ENCODE peak calls at places on chromosomes 1 and 21, in seven cellular contexts. One of them, this sample, is unnamed.

GRCh38 chr21:26067836-26068401 is 102.7 kb downstream of the APP start:
- DNase-seq in IMR-90: no peak
- DNase-seq in neuronal stem cell: no peak
- DNase-seq in H9: no peak
- DNase-seq in mesenchymal stem cell: peak
- DNase-seq in H1: no peak
- DNase-seq in trophoblast cell: no peak
- DNase-seq in this sample: peak

GRCh38 chr1:940121-941026 is 16.7 kb downstream of the SAMD11 start:
- DNase-seq in IMR-90: peak
- DNase-seq in neuronal stem cell: no peak
- DNase-seq in H9: no peak
- DNase-seq in mesenchymal stem cell: peak
- DNase-seq in H1: no peak
- DNase-seq in trophoblast cell: peak
- DNase-seq in this sample: peak

GRCh38 chr1:31498376-31499040 is 77.8 kb upstream of the TINAGL1 start:
- DNase-seq in IMR-90: no peak
- DNase-seq in neuronal stem cell: no peak
- DNase-seq in H9: no peak
- DNase-seq in mesenchymal stem cell: no peak
- DNase-seq in H1: no peak
- DNase-seq in trophoblast cell: no peak
- DNase-seq in this sample: no peak

GRCh38 chr1:147842578-147842977 is 60.0 kb upstream of the GJA8 start:
- DNase-seq in IMR-90: no peak
- DNase-seq in neuronal stem cell: no peak
- DNase-seq in H9: no peak
- DNase-seq in mesenchymal stem cell: no peak
- DNase-seq in H1: no peak
- DNase-seq in trophoblast cell: no peak
- DNase-seq in this sample: no peak

GRCh38 chr1:215992620-215993019 is 425.5 kb downstream of the KCTD3 start:
- DNase-seq in IMR-90: peak
- DNase-seq in neuronal stem cell: peak
- DNase-seq in H9: no peak
- DNase-seq in mesenchymal stem cell: peak
- DNase-seq in H1: no peak
- DNase-seq in trophoblast cell: peak
- DNase-seq in this sample: peak

GRCh38 chr1:204623365-204623893 is 62.1 kb downstream of the LRRN2 start:
- DNase-seq in IMR-90: peak
- DNase-seq in neuronal stem cell: peak
- DNase-seq in H9: no peak
- DNase-seq in mesenchymal stem cell: peak
- DNase-seq in H1: no peak
- DNase-seq in trophoblast cell: peak
- DNase-seq in this sample: peak

GRCh38 chr1:27391511-27392095 is 819 bp upstream of the GPR3 start:
- DNase-seq in IMR-90: peak
- DNase-seq in neuronal stem cell: no peak
- DNase-seq in H9: peak
- DNase-seq in mesenchymal stem cell: no peak
- DNase-seq in H1: peak
- DNase-seq in trophoblast cell: no peak
- DNase-seq in this sample: peak

GRCh38 chr1:26285366-26286063 is 5.6 kb downstream of the SH3BGRL3 start:
- DNase-seq in IMR-90: no peak
- DNase-seq in neuronal stem cell: no peak
- DNase-seq in H9: peak
- DNase-seq in mesenchymal stem cell: no peak
- DNase-seq in H1: peak
- DNase-seq in trophoblast cell: peak
- DNase-seq in this sample: peak

GRCh38 chr1:172040466-172040865 is 199.2 kb downstream of the DNM3 start:
- DNase-seq in IMR-90: peak
- DNase-seq in neuronal stem cell: no peak
- DNase-seq in H9: no peak
- DNase-seq in mesenchymal stem cell: peak
- DNase-seq in H1: no peak
- DNase-seq in trophoblast cell: peak
- DNase-seq in this sample: no peak

GRCh38 chr1:205455581-205456382 is at the start of gene BLACAT1:
- DNase-seq in IMR-90: no peak
- DNase-seq in neuronal stem cell: no peak
- DNase-seq in H9: no peak
- DNase-seq in mesenchymal stem cell: no peak
- DNase-seq in H1: peak
- DNase-seq in trophoblast cell: no peak
- DNase-seq in this sample: peak

GRCh38 chr1:79981483-79981882 is 975.0 kb upstream of the ADGRL4 start:
- DNase-seq in IMR-90: no peak
- DNase-seq in neuronal stem cell: no peak
- DNase-seq in H9: no peak
- DNase-seq in mesenchymal stem cell: no peak
- DNase-seq in H1: no peak
- DNase-seq in trophoblast cell: no peak
- DNase-seq in this sample: no peak

GRCh38 chr1:27887215-27888035 is 15.1 kb downstream of the THEMIS2 start:
- DNase-seq in IMR-90: no peak
- DNase-seq in neuronal stem cell: no peak
- DNase-seq in H9: no peak
- DNase-seq in mesenchymal stem cell: no peak
- DNase-seq in H1: no peak
- DNase-seq in trophoblast cell: no peak
- DNase-seq in this sample: no peak

GRCh38 chr1:43634729-43635128 is 15.2 kb upstream of the KDM4A start:
- DNase-seq in IMR-90: no peak
- DNase-seq in neuronal stem cell: no peak
- DNase-seq in H9: peak
- DNase-seq in mesenchymal stem cell: no peak
- DNase-seq in H1: no peak
- DNase-seq in trophoblast cell: peak
- DNase-seq in this sample: peak

GRCh38 chr1:243977104-243977503 is 74.0 kb upstream of the ZBTB18 start:
- DNase-seq in IMR-90: no peak
- DNase-seq in neuronal stem cell: no peak
- DNase-seq in H9: no peak
- DNase-seq in mesenchymal stem cell: no peak
- DNase-seq in H1: no peak
- DNase-seq in trophoblast cell: no peak
- DNase-seq in this sample: no peak

GRCh38 chr1:23947366-23947765 is 12.3 kb upstream of the PNRC2 start:
- DNase-seq in IMR-90: no peak
- DNase-seq in neuronal stem cell: no peak
- DNase-seq in H9: no peak
- DNase-seq in mesenchymal stem cell: no peak
- DNase-seq in H1: no peak
- DNase-seq in trophoblast cell: no peak
- DNase-seq in this sample: no peak

GRCh38 chr1:39901486-39902120 is at the start of gene MYCL:
- DNase-seq in IMR-90: peak
- DNase-seq in neuronal stem cell: peak
- DNase-seq in H9: peak
- DNase-seq in mesenchymal stem cell: peak
- DNase-seq in H1: peak
- DNase-seq in trophoblast cell: peak
- DNase-seq in this sample: peak

GRCh38 chr1:240577095-240577494 is 34.9 kb downstream of the GREM2 start:
- DNase-seq in IMR-90: no peak
- DNase-seq in neuronal stem cell: no peak
- DNase-seq in H9: no peak
- DNase-seq in mesenchymal stem cell: no peak
- DNase-seq in H1: no peak
- DNase-seq in trophoblast cell: no peak
- DNase-seq in this sample: no peak

GRCh38 chr1:27960762-27961645 is 1.2 kb downstream of the XKR8 start:
- DNase-seq in IMR-90: no peak
- DNase-seq in neuronal stem cell: no peak
- DNase-seq in H9: no peak
- DNase-seq in mesenchymal stem cell: peak
- DNase-seq in H1: no peak
- DNase-seq in trophoblast cell: no peak
- DNase-seq in this sample: no peak

DNA sequence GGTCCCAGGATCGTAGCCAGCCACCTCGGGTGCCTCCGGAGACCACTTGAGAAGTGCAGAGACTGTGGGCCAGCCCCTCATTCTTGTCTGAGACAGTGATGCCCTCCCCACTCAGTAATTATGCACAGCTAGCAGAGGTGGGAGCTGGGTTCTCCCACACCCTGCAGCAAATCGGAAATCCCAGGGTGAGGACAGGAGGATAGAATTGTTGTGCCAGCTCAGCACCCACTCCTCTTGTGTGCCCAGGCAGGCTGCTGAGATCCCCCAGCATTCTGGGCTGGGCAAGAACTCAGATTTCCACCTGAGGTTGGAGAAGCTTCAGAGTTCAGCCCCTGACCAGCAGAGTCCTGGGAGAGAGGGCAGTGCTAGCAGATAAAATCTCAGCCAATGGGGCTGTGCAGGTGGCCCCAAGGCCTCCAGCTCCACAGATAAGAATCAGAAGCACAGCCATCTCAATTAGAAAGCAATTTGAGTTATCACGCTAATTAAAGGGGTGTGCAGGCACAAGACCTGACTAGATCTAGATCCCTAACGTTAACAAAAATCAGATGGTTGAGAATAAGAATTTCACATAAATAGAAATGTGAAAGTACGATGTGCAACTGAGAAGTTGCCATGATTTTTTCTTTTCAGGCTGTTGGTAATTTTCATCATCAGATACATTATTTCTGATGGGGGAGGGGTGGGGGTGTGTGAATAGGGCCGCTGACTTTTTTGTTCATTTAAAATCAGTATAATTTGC is 45.5 kb upstream of the IRF2BP2 start:
- DNase-seq in IMR-90: no peak
- DNase-seq in neuronal stem cell: no peak
- DNase-seq in H9: no peak
- DNase-seq in mesenchymal stem cell: no peak
- DNase-seq in H1: no peak
- DNase-seq in trophoblast cell: peak
- DNase-seq in this sample: peak
- H2BK120ac ChIP-seq in IMR-90: peak
- H2BK120ac ChIP-seq in neuronal stem cell: no peak
- H2BK120ac ChIP-seq in H9: no peak
- H2BK120ac ChIP-seq in mesenchymal stem cell: peak
- H2BK120ac ChIP-seq in H1: peak
- H2BK120ac ChIP-seq in trophoblast cell: no peak
- H2BK120ac ChIP-seq in this sample: no peak

DNA sequence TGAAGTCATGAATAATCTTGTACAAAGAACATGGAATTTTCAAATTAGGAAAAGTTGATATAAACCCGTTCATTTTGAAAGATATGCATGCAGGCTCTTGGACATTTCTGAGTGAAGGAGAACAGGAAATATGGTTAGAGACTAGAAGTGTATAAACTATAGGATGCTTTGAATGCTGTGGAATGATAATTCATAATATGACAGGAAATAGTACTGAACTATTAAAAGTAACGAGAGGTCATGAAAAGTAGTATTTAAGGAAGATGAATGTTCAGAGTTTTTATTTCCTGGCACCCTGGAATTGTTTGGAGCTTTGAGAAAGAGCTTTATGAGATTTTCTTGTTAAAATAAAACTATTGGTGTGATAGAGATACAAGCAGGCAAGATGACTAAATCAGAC is 18.7 kb upstream of the CRB1 start:
- DNase-seq in IMR-90: no peak
- DNase-seq in neuronal stem cell: no peak
- DNase-seq in H9: no peak
- DNase-seq in mesenchymal stem cell: no peak
- DNase-seq in H1: no peak
- DNase-seq in trophoblast cell: no peak
- DNase-seq in this sample: no peak
- H2BK120ac ChIP-seq in IMR-90: no peak
- H2BK120ac ChIP-seq in neuronal stem cell: no peak
- H2BK120ac ChIP-seq in H9: no peak
- H2BK120ac ChIP-seq in mesenchymal stem cell: no peak
- H2BK120ac ChIP-seq in H1: no peak
- H2BK120ac ChIP-seq in trophoblast cell: no peak
- H2BK120ac ChIP-seq in this sample: no peak

GRCh38 chr1:201332616-201333335 is 44.7 kb downstream of the TNNT2 start:
- DNase-seq in IMR-90: no peak
- DNase-seq in neuronal stem cell: no peak
- DNase-seq in H9: no peak
- DNase-seq in mesenchymal stem cell: no peak
- DNase-seq in H1: no peak
- DNase-seq in trophoblast cell: no peak
- DNase-seq in this sample: no peak
- H2BK120ac ChIP-seq in IMR-90: no peak
- H2BK120ac ChIP-seq in neuronal stem cell: no peak
- H2BK120ac ChIP-seq in H9: no peak
- H2BK120ac ChIP-seq in mesenchymal stem cell: no peak
- H2BK120ac ChIP-seq in H1: no peak
- H2BK120ac ChIP-seq in trophoblast cell: no peak
- H2BK120ac ChIP-seq in this sample: no peak

GRCh38 chr21:34604556-34604955 is 10.4 kb downstream of the RCAN1 start:
- DNase-seq in IMR-90: no peak
- DNase-seq in neuronal stem cell: no peak
- DNase-seq in H9: no peak
- DNase-seq in mesenchymal stem cell: no peak
- DNase-seq in H1: no peak
- DNase-seq in trophoblast cell: no peak
- DNase-seq in this sample: no peak

GRCh38 chr21:34602061-34602460 is 12.9 kb downstream of the RCAN1 start:
- DNase-seq in IMR-90: no peak
- DNase-seq in neuronal stem cell: no peak
- DNase-seq in H9: no peak
- DNase-seq in mesenchymal stem cell: no peak
- DNase-seq in H1: no peak
- DNase-seq in trophoblast cell: peak
- DNase-seq in this sample: no peak

GRCh38 chr21:34603710-34604057 is 11.2 kb downstream of the RCAN1 start:
- DNase-seq in IMR-90: no peak
- DNase-seq in neuronal stem cell: no peak
- DNase-seq in H9: no peak
- DNase-seq in mesenchymal stem cell: no peak
- DNase-seq in H1: no peak
- DNase-seq in trophoblast cell: no peak
- DNase-seq in this sample: no peak

GRCh38 chr21:34606051-34606450 is 8.9 kb downstream of the RCAN1 start:
- DNase-seq in IMR-90: no peak
- DNase-seq in neuronal stem cell: no peak
- DNase-seq in H9: no peak
- DNase-seq in mesenchymal stem cell: no peak
- DNase-seq in H1: peak
- DNase-seq in trophoblast cell: no peak
- DNase-seq in this sample: peak

DNA sequence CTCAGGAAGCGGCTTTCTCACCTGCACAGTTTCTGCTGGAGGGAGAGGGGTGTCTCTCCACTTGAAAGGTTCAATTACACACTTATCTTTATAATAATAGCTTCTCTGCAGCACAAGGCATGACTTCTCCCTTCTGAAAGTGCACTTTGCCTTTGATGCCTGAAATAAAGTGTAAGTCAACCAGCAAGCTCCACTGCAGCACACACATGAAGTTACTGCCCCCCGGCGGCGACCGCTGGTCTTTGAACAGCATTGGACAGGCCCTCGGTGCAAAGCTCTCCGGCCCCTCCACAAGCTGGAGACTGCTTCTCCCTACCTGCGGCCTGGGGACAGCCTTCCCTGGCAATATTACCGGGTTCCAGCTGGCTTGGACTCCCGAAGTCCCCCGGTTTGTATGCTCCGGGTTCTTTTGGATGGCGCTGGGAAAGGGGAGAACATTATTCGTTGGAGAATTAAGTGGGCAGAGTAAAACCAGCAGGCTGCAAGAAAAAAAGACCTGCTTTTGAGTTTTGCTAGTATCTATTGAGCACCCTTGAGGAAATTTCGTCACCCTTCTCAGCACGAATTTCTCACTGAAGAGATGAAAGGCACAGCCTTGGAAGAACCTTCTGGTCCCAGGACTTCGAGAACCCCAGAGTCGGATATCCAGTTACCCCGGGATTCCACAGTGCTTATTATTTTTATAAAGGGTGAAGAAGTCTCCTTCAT is 11.8 kb downstream of the RCAN1 start:
- DNase-seq in IMR-90: peak
- DNase-seq in neuronal stem cell: peak
- DNase-seq in H9: peak
- DNase-seq in mesenchymal stem cell: peak
- DNase-seq in H1: peak
- DNase-seq in trophoblast cell: peak
- DNase-seq in this sample: peak
- H2BK120ac ChIP-seq in IMR-90: no peak
- H2BK120ac ChIP-seq in neuronal stem cell: no peak
- H2BK120ac ChIP-seq in H9: no peak
- H2BK120ac ChIP-seq in mesenchymal stem cell: no peak
- H2BK120ac ChIP-seq in H1: no peak
- H2BK120ac ChIP-seq in trophoblast cell: no peak
- H2BK120ac ChIP-seq in this sample: no peak